ENCODE peak calls at places on chromosomes 4 and X, in seven cellular contexts. U, D, T, L, X, H and J are unnamed samples.

GRCh38 chr4:123116412-123116811 is 194.0 kb upstream of the NUDT6 start:
- DNase-seq in U (peak), D (no peak), T (no peak), L (peak), X (no peak), H (no peak), J (no peak)

GRCh38 chrX:63350551-63350950 is 581 bp downstream of the SPIN4 start:
- DNase-seq in U (peak), D (peak), T (no peak), L (no peak), X (no peak), H (peak), J (peak)

GRCh38 chr4:71524746-71525145 is 185.9 kb downstream of the SLC4A4 start:
- DNase-seq in U (no peak), D (no peak), T (no peak), L (no peak), X (no peak), H (no peak), J (no peak)

GRCh38 chr4:90357117-90357710 is 230.0 kb downstream of the CCSER1 start:
- DNase-seq in U (peak), D (peak), T (no peak), L (peak), X (no peak), H (no peak), J (peak)

GRCh38 chrX:56792270-56793111 is 63.4 kb downstream of the NBDY start:
- DNase-seq in U (no peak), D (no peak), T (no peak), L (no peak), X (no peak), H (no peak), J (no peak)

GRCh38 chr4:10783351-10783750 is 98.8 kb upstream of the CLNK start:
- DNase-seq in U (no peak), D (peak), T (no peak), L (peak), X (no peak), H (no peak), J (no peak)

GRCh38 chrX:119996069-119996468 is 52.5 kb upstream of the NKAP start:
- DNase-seq in U (no peak), D (no peak), T (no peak), L (no peak), X (no peak), H (no peak), J (no peak)

GRCh38 chr4:159048166-159048886 is 54.6 kb upstream of the RAPGEF2 start:
- DNase-seq in U (peak), D (peak), T (peak), L (peak), X (peak), H (peak), J (peak)

GRCh38 chr4:113760852-113761681 is 471 bp downstream of the CAMK2D start:
- DNase-seq in U (peak), D (peak), T (peak), L (no peak), X (peak), H (peak), J (no peak)

GRCh38 chrX:24266996-24267395 is 46.9 kb downstream of the SUPT20HL2 start:
- DNase-seq in U (no peak), D (peak), T (no peak), L (no peak), X (no peak), H (no peak), J (no peak)

GRCh38 chr4:174828845-174829701 is at the start of gene GLRA3:
- DNase-seq in U (peak), D (peak), T (peak), L (peak), X (peak), H (peak), J (peak)

GRCh38 chrX:14864626-14865025 is 8.2 kb downstream of the FANCB start:
- DNase-seq in U (no peak), D (peak), T (no peak), L (peak), X (no peak), H (no peak), J (no peak)

GRCh38 chr4:10344824-10345223 is 112.4 kb downstream of the ZNF518B start:
- DNase-seq in U (no peak), D (no peak), T (no peak), L (no peak), X (no peak), H (no peak), J (no peak)

GRCh38 chr4:114729339-114729738 is 130.7 kb downstream of the UGT8 start:
- DNase-seq in U (no peak), D (no peak), T (peak), L (no peak), X (no peak), H (no peak), J (peak)

GRCh38 chrX:25897758-25898157 is 240.4 kb upstream of the MAGEB18 start:
- DNase-seq in U (no peak), D (no peak), T (no peak), L (no peak), X (no peak), H (no peak), J (no peak)

GRCh38 chrX:54534271-54534670 is 4.3 kb downstream of the GNL3L start:
- DNase-seq in U (no peak), D (no peak), T (no peak), L (no peak), X (no peak), H (no peak), J (no peak)

GRCh38 chr4:164876680-164877324 is at the start of gene APELA:
- DNase-seq in U (peak), D (no peak), T (no peak), L (no peak), X (no peak), H (no peak), J (peak)

GRCh38 chrX:67587946-67588624 is 44.3 kb downstream of the AR start:
- DNase-seq in U (no peak), D (peak), T (no peak), L (no peak), X (no peak), H (no peak), J (no peak)

GRCh38 chrX:132592880-132593279 is 104.0 kb upstream of the MBNL3 start:
- DNase-seq in U (peak), D (no peak), T (peak), L (peak), X (no peak), H (peak), J (peak)

GRCh38 chr4:12118651-12119213 is 690.0 kb upstream of the HS3ST1 start:
- DNase-seq in U (no peak), D (peak), T (no peak), L (no peak), X (no peak), H (no peak), J (no peak)

GRCh38 chrX:130975947-130976346 is 72.9 kb upstream of the ENOX2 start:
- DNase-seq in U (peak), D (peak), T (peak), L (peak), X (no peak), H (peak), J (peak)

GRCh38 chr4:173130671-173131070 is 37.9 kb upstream of the GALNT7 start:
- DNase-seq in U (no peak), D (no peak), T (no peak), L (no peak), X (no peak), H (no peak), J (no peak)

GRCh38 chrX:100995469-100995868 is 26.0 kb downstream of the ARL13A start:
- DNase-seq in U (peak), D (peak), T (no peak), L (peak), X (no peak), H (no peak), J (peak)

GRCh38 chr4:112978691-112979472 is 70.6 kb upstream of the ANK2 start:
- DNase-seq in U (no peak), D (peak), T (no peak), L (peak), X (no peak), H (no peak), J (no peak)

GRCh38 chr4:69878250-69878649 is 18.3 kb upstream of the SULT1E1 start:
- DNase-seq in U (no peak), D (no peak), T (no peak), L (peak), X (no peak), H (no peak), J (no peak)

GRCh38 chr4:188107931-188108843 is 1.2 kb downstream of the TRIML2 start:
- DNase-seq in U (no peak), D (peak), T (no peak), L (peak), X (no peak), H (no peak), J (no peak)
- TF ChIP-seq CTCF in U (no peak), D (no peak), T (no peak), L (no peak), X (no peak), H (no peak), J (no peak)

GRCh38 chr4:138367942-138368341 is 125.8 kb upstream of the SLC7A11 start:
- DNase-seq in U (peak), D (no peak), T (no peak), L (no peak), X (no peak), H (no peak), J (no peak)
- TF ChIP-seq CTCF in U (no peak), D (no peak), T (no peak), L (no peak), X (no peak), H (no peak), J (no peak)

GRCh38 chrX:153938226-153938786 is 3.5 kb upstream of the NAA10 start:
- DNase-seq in U (no peak), D (no peak), T (no peak), L (no peak), X (no peak), H (no peak), J (no peak)
- TF ChIP-seq CTCF in U (no peak), D (no peak), T (no peak), L (peak), X (no peak), H (no peak), J (no peak)

GRCh38 chrX:74535211-74535621 is 79.2 kb downstream of the RLIM start:
- DNase-seq in U (peak), D (peak), T (peak), L (peak), X (no peak), H (no peak), J (peak)
- TF ChIP-seq CTCF in U (peak), D (peak), T (no peak), L (peak), X (peak), H (no peak), J (peak)

GRCh38 chr4:76895619-76896018 is 2.3 kb downstream of the SOWAHB start:
- DNase-seq in U (peak), D (no peak), T (no peak), L (no peak), X (no peak), H (no peak), J (no peak)
- TF ChIP-seq CTCF in U (peak), D (no peak), T (no peak), L (peak), X (no peak), H (no peak), J (no peak)

GRCh38 chrX:154600962-154601374 is 16.0 kb downstream of the CTAG1A start:
- DNase-seq in U (no peak), D (peak), T (no peak), L (peak), X (no peak), H (no peak), J (no peak)
- TF ChIP-seq CTCF in U (no peak), D (no peak), T (no peak), L (no peak), X (no peak), H (no peak), J (no peak)